ENCODE peak calls at places on chromosomes 4 and X, in four cellular contexts. Y is astrocyte, X is right cardiac atrium, C is mesenchymal stem cell. E is an unnamed sample.

GRCh38 chr4:16993966-16994840 is 95.8 kb upstream of the LDB2 start:
- DNase-seq in Y (no peak), X (no peak), C (no peak), E (no peak)

GRCh38 chrX:155216940-155217450 is 735 bp downstream of the VBP1 start:
- DNase-seq in X (no peak), Y (peak; percentile 28), C (no peak), E (no peak)

GRCh38 chrX:38839944-38840343 is 38.7 kb downstream of the MID1IP1 start:
- DNase-seq in C (no peak), Y (no peak), X (no peak), E (no peak)

GRCh38 chr4:71290074-71290473 is 48.7 kb upstream of the SLC4A4 start:
- DNase-seq in C (no peak), X (no peak), Y (peak; percentile 84), E (peak; percentile 74)

GRCh38 chrX:131577999-131578734 is 34.3 kb downstream of the OR13H1 start:
- DNase-seq in Y (no peak), C (no peak), X (no peak), E (no peak)

GRCh38 chr4:183658362-183659028 is 490 bp downstream of the RWDD4 start:
- DNase-seq in C (peak; percentile 38), X (peak; percentile 64), Y (no peak), E (no peak)

GRCh38 chrX:123833387-123833786 is 26.5 kb upstream of the XIAP start:
- DNase-seq in Y (no peak), C (peak; percentile 48), X (no peak), E (peak; percentile 30)

GRCh38 chr4:8771258-8771590 is 100.4 kb downstream of the HMX1 start:
- DNase-seq in X (no peak), C (no peak), Y (no peak), E (no peak)

GRCh38 chr4:158809611-158810486 is 41.0 kb downstream of the FNIP2 start:
- DNase-seq in C (peak; percentile 93), Y (peak; percentile 100), X (no peak), E (peak; percentile 95)

GRCh38 chr4:169774466-169775445 is 17.0 kb upstream of the HPF1 start:
- DNase-seq in X (peak; percentile 62), C (no peak), Y (no peak), E (no peak)

GRCh38 chr4:53997901-53998300 is 66.5 kb downstream of the CHIC2 start:
- DNase-seq in X (no peak), Y (peak; percentile 62), C (no peak), E (no peak)

GRCh38 chr4:138222041-138222440 is 20.1 kb downstream of the SLC7A11 start:
- DNase-seq in X (no peak), C (peak; percentile 88), Y (peak; percentile 80), E (peak; percentile 66)

GRCh38 chr4:76952631-76953587 is 3.4 kb downstream of the SEPTIN11 start:
- DNase-seq in C (no peak), X (no peak), Y (no peak), E (no peak)

GRCh38 chrX:20441123-20441522 is 174.4 kb upstream of the RPS6KA3 start:
- DNase-seq in X (no peak), C (no peak), Y (no peak), E (no peak)

DNA sequence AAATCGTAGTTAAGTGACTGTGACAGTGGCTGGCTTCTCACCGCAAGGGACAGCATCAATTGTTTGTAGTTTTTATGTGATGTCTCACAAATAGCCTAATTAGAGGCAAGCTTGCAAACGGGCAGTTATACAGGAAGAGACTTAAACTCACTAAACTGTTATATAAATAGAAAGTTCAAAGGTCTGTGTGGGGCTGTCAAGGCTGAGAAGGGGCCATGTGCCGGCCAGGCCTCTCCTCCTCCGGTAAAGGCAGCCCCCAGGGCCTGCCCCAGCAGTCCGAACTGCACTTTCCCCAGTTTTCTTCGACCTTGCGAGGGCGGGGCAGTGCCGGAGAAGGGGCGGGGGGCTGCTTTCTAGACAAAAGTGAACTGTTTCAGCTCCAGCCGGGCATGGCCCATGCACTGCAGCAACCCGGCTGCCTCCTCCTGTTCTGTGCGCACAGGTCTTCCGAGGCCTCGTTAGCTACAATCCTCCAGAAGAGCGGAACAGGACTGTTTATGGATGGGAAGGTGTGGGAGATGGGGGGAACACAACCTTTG is 4.1 kb downstream of the AFF2 start:
- DNase-seq in C (no peak), Y (no peak), X (no peak), E (no peak)
- H3K4me3 ChIP-seq in C (no peak overlapping the region), Y (no peak overlapping the region), X (no peak overlapping the region), E (no peak overlapping the region)

GRCh38 chrX:25007059-25008053 is 8.4 kb downstream of the ARX start:
- DNase-seq in C (no peak), X (no peak), Y (no peak), E (no peak)

GRCh38 chrX:25011589-25012432 is 4.0 kb downstream of the ARX start:
- DNase-seq in X (no peak), Y (no peak), C (no peak), E (no peak)

GRCh38 chrX:25010784-25011588 is 4.8 kb downstream of the ARX start:
- DNase-seq in X (no peak), Y (no peak), C (no peak), E (no peak)

GRCh38 chrX:25006586-25007058 is 9.1 kb downstream of the ARX start:
- DNase-seq in Y (no peak), X (no peak), C (no peak), E (no peak)

DNA sequence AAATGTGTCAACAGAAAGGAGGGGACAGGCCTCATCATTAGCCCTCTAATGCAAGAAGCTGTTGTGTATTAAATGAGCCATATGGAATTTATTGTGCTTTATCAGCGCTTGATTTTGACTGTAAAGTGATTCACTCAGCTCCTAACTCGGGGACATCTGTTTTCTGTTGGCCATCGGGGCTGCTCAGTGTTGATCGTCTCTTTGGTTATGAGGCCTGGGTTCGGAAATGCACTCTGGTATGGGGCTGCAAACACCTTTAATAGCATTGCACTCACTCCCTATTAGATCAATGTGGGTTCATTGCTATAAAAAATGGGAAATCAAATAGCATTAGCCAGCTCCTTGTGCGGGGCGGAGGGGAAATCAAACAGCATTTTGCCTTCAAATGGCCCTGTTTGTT is 6.4 kb downstream of the ARX start:
- DNase-seq in X (no peak), C (no peak), Y (no peak), E (no peak)
- H3K27ac ChIP-seq in X (no peak overlapping the region), C (no peak overlapping the region), Y (no peak overlapping the region), E (no peak overlapping the region)

DNA sequence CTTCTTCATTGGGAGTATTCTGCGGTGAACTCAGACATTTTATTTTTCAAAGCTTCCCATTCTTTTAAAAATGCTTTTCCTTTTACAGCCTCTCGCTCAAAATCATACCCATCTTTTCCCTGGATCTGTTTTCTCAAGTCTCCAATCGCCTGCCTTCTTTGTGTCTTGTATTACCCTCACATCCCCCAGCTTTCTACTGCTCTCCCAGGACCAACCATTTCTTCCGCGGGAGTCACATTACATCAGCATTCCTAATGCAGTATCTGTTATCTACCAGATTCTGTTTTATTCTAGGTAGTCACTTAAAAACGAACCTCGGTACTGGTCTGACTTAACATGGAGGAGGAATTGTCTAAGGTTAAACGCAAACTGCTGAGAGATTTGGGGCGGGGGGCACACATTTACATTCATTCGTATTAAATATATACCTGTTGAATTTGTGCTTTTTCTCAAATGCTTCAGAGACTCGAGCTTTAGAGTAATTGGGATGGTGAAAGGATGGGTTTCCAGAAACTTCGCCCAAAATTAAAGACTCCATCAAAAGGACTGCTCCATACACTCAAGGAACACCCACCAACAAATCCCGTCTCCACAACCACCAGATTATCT is 493 bp upstream of the UCHL1 start:
- DNase-seq in X (no peak), Y (peak; percentile 57), C (peak; percentile 67), E (peak; percentile 64)
- H3K4me3 ChIP-seq in X (peak overlapping the region; percentile 44), Y (peak overlapping the region; percentile 80), C (peak overlapping the region; percentile 97), E (peak overlapping the region; percentile 83)

GRCh38 chr4:61389640-61390039 is 189.5 kb downstream of the ADGRL3 start:
- DNase-seq in X (no peak), C (no peak), Y (no peak), E (no peak)
- H3K27ac ChIP-seq in X (no peak overlapping the region), C (no peak overlapping the region), Y (no peak overlapping the region), E (no peak overlapping the region)

DNA sequence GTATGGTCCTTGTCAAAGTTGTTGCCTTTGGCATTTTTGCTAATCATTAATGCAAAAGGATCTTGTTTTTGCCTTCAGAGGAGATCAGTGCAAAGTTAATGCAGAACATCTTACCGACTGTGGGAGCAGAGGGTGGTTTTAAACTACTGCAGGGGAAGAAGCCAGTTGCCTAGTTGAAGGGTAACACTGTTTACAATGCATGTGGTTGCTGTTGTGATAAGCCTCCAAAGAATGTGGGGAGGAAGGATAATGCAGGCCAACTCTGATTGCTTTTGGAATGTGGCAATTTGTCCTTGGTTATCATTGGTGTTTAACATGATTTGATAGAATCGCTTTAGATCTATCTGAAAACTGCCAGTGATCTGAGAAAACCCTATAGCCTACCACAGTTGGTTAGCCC is 204.3 kb upstream of the TLL1 start:
- DNase-seq in Y (peak; percentile 35), X (no peak), C (peak; percentile 6), E (no peak)
- H3K4me3 ChIP-seq in Y (no peak overlapping the region), X (no peak overlapping the region), C (no peak overlapping the region), E (no peak overlapping the region)

GRCh38 chr4:118752551-118752950 is 67.4 kb downstream of the METTL14 start:
- DNase-seq in X (no peak), C (no peak), Y (peak; percentile 66), E (peak; percentile 41)

GRCh38 chr4:118751634-118752293 is 66.6 kb downstream of the METTL14 start:
- DNase-seq in X (no peak), Y (peak; percentile 84), C (no peak), E (peak; percentile 68)

GRCh38 chr4:118753096-118753495 is 67.9 kb downstream of the METTL14 start:
- DNase-seq in Y (no peak), C (no peak), X (no peak), E (no peak)

GRCh38 chr4:118746251-118746919 is 61.2 kb downstream of the METTL14 start:
- DNase-seq in Y (no peak), C (no peak), X (peak; percentile 67), E (no peak)

GRCh38 chr4:118749347-118749988 is 64.3 kb downstream of the METTL14 start:
- DNase-seq in C (no peak), Y (no peak), X (peak; percentile 56), E (no peak)
- H3K27ac ChIP-seq in C (no peak overlapping the region), Y (no peak overlapping the region), X (peak overlapping the region; percentile 62), E (no peak overlapping the region)

GRCh38 chrX:74431807-74432206 is 10.5 kb downstream of the SLC16A2 start:
- DNase-seq in C (no peak), Y (no peak), X (no peak), E (no peak)

GRCh38 chrX:74437530-74437929 is 16.2 kb downstream of the SLC16A2 start:
- DNase-seq in Y (no peak), X (no peak), C (no peak), E (no peak)

GRCh38 chrX:74438771-74439170 is 17.5 kb downstream of the SLC16A2 start:
- DNase-seq in C (no peak), Y (no peak), X (no peak), E (no peak)

DNA sequence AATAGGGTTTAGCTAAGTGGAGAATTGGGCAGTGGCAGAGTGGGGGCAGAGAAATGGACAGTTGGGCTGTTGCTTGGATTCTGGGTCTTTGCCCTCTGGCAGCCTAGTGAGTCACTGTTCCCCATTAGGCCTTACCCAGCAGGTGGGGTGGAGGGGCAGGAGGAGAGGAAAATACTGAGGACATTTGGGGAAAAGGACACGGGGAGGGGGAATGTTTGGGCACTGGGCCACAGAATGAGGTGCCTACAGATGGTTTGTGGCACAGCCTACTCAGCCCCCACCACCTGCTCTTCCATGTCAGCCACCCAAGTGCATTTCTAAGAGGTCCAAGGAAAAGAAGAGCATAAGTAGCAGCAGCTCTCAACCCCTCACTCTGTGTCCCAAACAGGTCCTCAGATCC is 13.0 kb downstream of the SLC16A2 start:
- DNase-seq in C (no peak), X (no peak), Y (no peak), E (no peak)
- H3K4me3 ChIP-seq in C (no peak overlapping the region), X (no peak overlapping the region), Y (no peak overlapping the region), E (no peak overlapping the region)

E was measured in brain microvascular endothelial cell.